ENCODE peak calls at places on chromosomes 13 and 19, in seven cellular contexts. One of them, this sample, is unnamed.

GRCh38 chr13:44197791-44198770 is 175.5 kb upstream of the SERP2 start:
- DNase-seq in GM23248: no peak
- DNase-seq in mucosa of descending colon: no peak
- DNase-seq in T follicular helper cell: no peak
- DNase-seq in head of caudate nucleus: no peak
- DNase-seq in glutamatergic neuron: no peak
- DNase-seq in ELF-1: no peak
- DNase-seq in this sample: no peak

GRCh38 chr13:73633817-73634449 is 500.3 kb downstream of the KLF12 start:
- DNase-seq in GM23248: no peak
- DNase-seq in mucosa of descending colon: no peak
- DNase-seq in T follicular helper cell: no peak
- DNase-seq in head of caudate nucleus: no peak
- DNase-seq in glutamatergic neuron: no peak
- DNase-seq in ELF-1: no peak
- DNase-seq in this sample: peak

GRCh38 chr19:53388168-53388567 is 6.8 kb upstream of the ZNF765 start:
- DNase-seq in GM23248: peak
- DNase-seq in mucosa of descending colon: no peak
- DNase-seq in T follicular helper cell: no peak
- DNase-seq in head of caudate nucleus: no peak
- DNase-seq in glutamatergic neuron: no peak
- DNase-seq in ELF-1: no peak
- DNase-seq in this sample: no peak

GRCh38 chr19:5882421-5882968 is 12.2 kb upstream of the FUT5 start:
- DNase-seq in GM23248: no peak
- DNase-seq in mucosa of descending colon: no peak
- DNase-seq in T follicular helper cell: no peak
- DNase-seq in head of caudate nucleus: no peak
- DNase-seq in glutamatergic neuron: no peak
- DNase-seq in ELF-1: no peak
- DNase-seq in this sample: no peak

GRCh38 chr13:23849670-23850069 is 39.5 kb downstream of the MIPEP start:
- DNase-seq in GM23248: no peak
- DNase-seq in mucosa of descending colon: no peak
- DNase-seq in T follicular helper cell: no peak
- DNase-seq in head of caudate nucleus: no peak
- DNase-seq in glutamatergic neuron: no peak
- DNase-seq in ELF-1: no peak
- DNase-seq in this sample: no peak

GRCh38 chr19:23436944-23437343 is 41.7 kb upstream of the ZNF91 start:
- DNase-seq in GM23248: no peak
- DNase-seq in mucosa of descending colon: no peak
- DNase-seq in T follicular helper cell: no peak
- DNase-seq in head of caudate nucleus: no peak
- DNase-seq in glutamatergic neuron: no peak
- DNase-seq in ELF-1: peak
- DNase-seq in this sample: no peak

GRCh38 chr19:53945441-53945840 is 17.3 kb upstream of the CACNG8 start:
- DNase-seq in GM23248: peak
- DNase-seq in mucosa of descending colon: no peak
- DNase-seq in T follicular helper cell: no peak
- DNase-seq in head of caudate nucleus: no peak
- DNase-seq in glutamatergic neuron: peak
- DNase-seq in ELF-1: peak
- DNase-seq in this sample: no peak

GRCh38 chr13:59877933-59878332 is 285.8 kb downstream of the DIAPH3 start:
- DNase-seq in GM23248: peak
- DNase-seq in mucosa of descending colon: no peak
- DNase-seq in T follicular helper cell: no peak
- DNase-seq in head of caudate nucleus: no peak
- DNase-seq in glutamatergic neuron: no peak
- DNase-seq in ELF-1: no peak
- DNase-seq in this sample: no peak

GRCh38 chr13:35736876-35737275 is 260.4 kb upstream of the MAB21L1 start:
- DNase-seq in GM23248: no peak
- DNase-seq in mucosa of descending colon: no peak
- DNase-seq in T follicular helper cell: no peak
- DNase-seq in head of caudate nucleus: no peak
- DNase-seq in glutamatergic neuron: no peak
- DNase-seq in ELF-1: peak
- DNase-seq in this sample: no peak

This sample was measured in left colon.